ENCODE peak calls at places on chromosomes 16 and 17, in nine cellular contexts. Z is heart left ventricle; O is MV-4-11; M is stimulated activated CD8-positive, alpha-beta memory T cell treated with anti-CD3 and anti-CD28 coated beads, Interleukin-7, amount 100 ng/mL, for 1 hour; A is activated CD8-positive, alpha-beta memory T cell treated with anti-CD3 and anti-CD28 coated beads for 1 hour; H is mesothelial cell of epicardium; F is brain pericyte; W is stimulated activated CD4-positive, alpha-beta T cell treated with anti-CD3 and anti-CD28 coated beads, Interleukin-12 subunit alpha, Interleukin-12 subunit beta, amount 100 ng/mL, for 4 hours; U is retina. N is an unnamed sample.

GRCh38 chr16:2691491-2692248 is 9.3 kb downstream of the KCTD5 start:
- DNase-seq in F (no peak), W (no peak), U (no peak), Z (peak), A (no peak), M (no peak), O (no peak), H (no peak), N (no peak)

GRCh38 chr16:57585051-57585687 is 42.7 kb downstream of the ADGRG5 start:
- DNase-seq in O (no peak), Z (no peak), A (no peak), U (no peak), F (no peak), W (no peak), H (no peak), M (no peak), N (no peak)

GRCh38 chr16:3193221-3194212 is 5.5 kb downstream of the OR1F1 start:
- DNase-seq in H (no peak), Z (no peak), M (no peak), U (no peak), O (no peak), A (no peak), F (no peak), W (no peak), N (no peak)

GRCh38 chr17:34624767-34625389 is 45.5 kb downstream of the TMEM132E start:
- DNase-seq in A (no peak), O (no peak), Z (no peak), U (no peak), W (no peak), M (no peak), F (no peak), H (no peak), N (no peak)

GRCh38 chr17:17156511-17156910 is 49.6 kb downstream of the PLD6 start:
- DNase-seq in M (no peak), A (no peak), W (no peak), Z (no peak), H (no peak), U (no peak), F (no peak), O (no peak), N (no peak)

GRCh38 chr17:1789936-1790335 is 28.1 kb downstream of the SERPINF1 start:
- DNase-seq in F (no peak), W (no peak), A (no peak), Z (no peak), H (no peak), O (no peak), U (no peak), M (no peak), N (no peak)

GRCh38 chr16:72073831-72074230 is 10.8 kb downstream of the HPR start:
- DNase-seq in U (no peak), M (no peak), W (no peak), Z (peak), O (no peak), F (no peak), A (no peak), H (no peak), N (peak)

GRCh38 chr17:48055531-48056245 is 7.5 kb downstream of the NFE2L1 start:
- DNase-seq in H (no peak), O (peak), W (peak), M (no peak), U (no peak), F (no peak), A (no peak), Z (no peak), N (peak)

GRCh38 chr17:29567362-29568330 is 809 bp upstream of the ABHD15 start:
- DNase-seq in H (peak), F (no peak), A (no peak), M (peak), O (peak), Z (peak), W (peak), U (peak), N (no peak)

GRCh38 chr16:89720520-89720858 is 209 bp downstream of the VPS9D1 start:
- DNase-seq in F (no peak), W (no peak), O (no peak), A (no peak), Z (peak), U (no peak), M (no peak), H (no peak), N (no peak)

GRCh38 chr16:85780281-85780680 is 19.1 kb downstream of the EMC8 start:
- DNase-seq in H (no peak), U (no peak), F (no peak), M (no peak), O (no peak), Z (no peak), W (no peak), A (no peak), N (no peak)

GRCh38 chr17:74417178-74418045 is 14.5 kb upstream of the GPRC5C start:
- DNase-seq in U (no peak), M (no peak), W (no peak), Z (no peak), O (peak), A (no peak), H (no peak), F (no peak), N (no peak)

GRCh38 chr17:42679001-42679491 is 2.3 kb upstream of the PLEKHH3 start:
- DNase-seq in H (no peak), O (peak), U (peak), M (no peak), F (no peak), Z (peak), A (no peak), W (no peak), N (no peak)

GRCh38 chr17:71792966-71793365 is 327.9 kb upstream of the SOX9 start:
- DNase-seq in M (no peak), W (no peak), U (peak), Z (no peak), O (no peak), H (no peak), F (peak), A (no peak), N (peak)

GRCh38 chr17:80948961-80949450 is 42.6 kb upstream of the CHMP6 start:
- DNase-seq in F (no peak), A (no peak), U (no peak), W (no peak), H (peak), M (no peak), O (no peak), Z (peak), N (no peak)

GRCh38 chr17:37176683-37177082 is 199.1 kb upstream of the C17orf78 start:
- DNase-seq in H (no peak), M (no peak), Z (no peak), A (no peak), W (no peak), F (no peak), U (no peak), O (no peak), N (no peak)

GRCh38 chr16:10749680-10750035 is 6.0 kb downstream of the NUBP1 start:
- DNase-seq in U (no peak), M (no peak), O (peak), F (no peak), Z (no peak), A (no peak), H (no peak), W (no peak), N (no peak)

GRCh38 chr17:67260051-67260987 is 15.3 kb upstream of the HELZ start:
- DNase-seq in U (no peak), A (no peak), M (no peak), H (no peak), O (peak), Z (no peak), W (no peak), F (peak), N (peak)

GRCh38 chr17:27233783-27234182 is 60.1 kb upstream of the WSB1 start:
- DNase-seq in U (no peak), Z (no peak), W (no peak), F (no peak), M (no peak), A (no peak), H (no peak), O (peak), N (no peak)

GRCh38 chr17:36602030-36602737 is 801 bp downstream of the MRM1 start:
- DNase-seq in W (peak), O (no peak), H (no peak), F (no peak), Z (peak), M (no peak), U (peak), A (no peak), N (no peak)

GRCh38 chr16:51139568-51139967 is 11.5 kb downstream of the SALL1 start:
- DNase-seq in U (no peak), F (no peak), H (no peak), O (no peak), W (no peak), M (no peak), A (no peak), Z (no peak), N (no peak)

GRCh38 chr17:44314869-44315661 is 6.7 kb downstream of the RUNDC3A start:
- DNase-seq in Z (no peak), H (no peak), O (no peak), W (peak), A (no peak), U (no peak), F (no peak), M (no peak), N (no peak)

GRCh38 chr16:53549970-53550406 is 47.0 kb upstream of the AKTIP start:
- DNase-seq in Z (no peak), A (peak), M (peak), O (peak), U (peak), W (peak), F (peak), H (peak), N (peak)

GRCh38 chr17:76123749-76124581 is 17.1 kb downstream of the FOXJ1 start:
- DNase-seq in A (no peak), H (no peak), W (no peak), F (no peak), M (no peak), U (no peak), O (no peak), Z (peak), N (no peak)

GRCh38 chr17:21170829-21171228 is 43.1 kb downstream of the TMEM11 start:
- DNase-seq in Z (no peak), A (no peak), U (no peak), H (no peak), O (no peak), M (no peak), F (no peak), W (no peak), N (no peak)

GRCh38 chr16:50261707-50262235 is 4.6 kb upstream of the ADCY7 start:
- DNase-seq in F (no peak), Z (no peak), A (no peak), U (no peak), M (no peak), O (peak), W (no peak), H (no peak), N (no peak)

N was measured in fibroblast of the conjunctiva.